ENCODE peak calls at places on chromosomes 6 and 20, in four cellular contexts. K, M, B and T are unnamed samples.

GRCh38 chr6:143843689-143844405 is 709 bp downstream of the LTV1 start:
- DNase-seq in B (no peak), K (no peak), M (no peak), T (peak; percentile 11)

GRCh38 chr20:10673831-10674683 is at the start of gene JAG1:
- DNase-seq in M (peak; percentile 94), B (peak; percentile 90), K (peak; percentile 95), T (peak; percentile 99)

GRCh38 chr6:170292778-170293164 is 1.9 kb upstream of the DLL1 start:
- DNase-seq in M (no peak), K (no peak), B (no peak), T (peak; percentile 52)

GRCh38 chr6:168925671-168926070 is 328.0 kb downstream of the THBS2 start:
- DNase-seq in M (no peak), B (no peak), K (no peak), T (no peak)

GRCh38 chr6:4167833-4168232 is 32.5 kb upstream of the ECI2 start:
- DNase-seq in B (no peak), M (no peak), K (no peak), T (no peak)

GRCh38 chr6:108163644-108164536 is 1.9 kb upstream of the NR2E1 start:
- DNase-seq in M (no peak), K (no peak), B (no peak), T (no peak)

GRCh38 chr6:11008821-11009220 is 35.3 kb downstream of the ELOVL2 start:
- DNase-seq in M (no peak), K (no peak), B (no peak), T (no peak)

GRCh38 chr6:166167258-166167731 is 356 bp downstream of the TBXT start:
- DNase-seq in K (peak; percentile 43), M (no peak), B (no peak), T (no peak)

GRCh38 chr6:159866286-159867247 is 24.2 kb upstream of the MAS1 start:
- DNase-seq in B (no peak), M (no peak), K (no peak), T (no peak)